ENCODE peak calls at places on chromosomes 16 and 17, in five cellular contexts. R, C, W, M and U are unnamed samples.

GRCh38 chr17:75516619-75517276 is 420 bp downstream of the TSEN54 start:
- DNase-seq in W (no peak), M (no peak), R (peak), C (no peak), U (peak)

GRCh38 chr16:72938426-72939164 is 109.3 kb downstream of the ZFHX3 start:
- DNase-seq in W (peak), R (peak), C (no peak), M (peak), U (peak)

GRCh38 chr16:87201052-87201451 is 116.1 kb downstream of the C16orf95 start:
- DNase-seq in W (no peak), C (no peak), R (no peak), M (peak), U (peak)

GRCh38 chr16:56643080-56643778 is 4.8 kb downstream of the MT1A start:
- DNase-seq in R (peak), C (peak), W (no peak), M (peak), U (peak)

GRCh38 chr17:47785538-47786123 is 36.0 kb downstream of the OSBPL7 start:
- DNase-seq in R (no peak), C (no peak), W (no peak), M (peak), U (peak)

GRCh38 chr16:74999208-74999682 is 421 bp downstream of the ZNRF1 start:
- DNase-seq in W (peak), M (no peak), C (no peak), R (no peak), U (peak)

GRCh38 chr17:65633988-65634387 is 72.5 kb upstream of the AXIN2 start:
- DNase-seq in M (no peak), C (no peak), W (no peak), R (no peak), U (peak)

GRCh38 chr17:38654411-38655398 is 20.1 kb downstream of the EPOP start:
- DNase-seq in R (no peak), W (no peak), C (no peak), M (no peak), U (no peak)

GRCh38 chr16:24930440-24930839 is 84.7 kb downstream of the SLC5A11 start:
- DNase-seq in W (no peak), M (no peak), R (no peak), C (no peak), U (no peak)

GRCh38 chr17:76772842-76773521 is 35.1 kb downstream of the MFSD11 start:
- DNase-seq in C (peak), W (no peak), M (peak), R (no peak), U (peak)

GRCh38 chr17:27540300-27541105 is 84.3 kb downstream of the KSR1 start:
- DNase-seq in R (peak), C (no peak), M (peak), W (peak), U (peak)

GRCh38 chr16:89922884-89923639 is at the start of gene TUBB3:
- DNase-seq in W (peak), R (no peak), M (peak), C (no peak), U (peak)

GRCh38 chr16:70736454-70737376 is 50.9 kb upstream of the MTSS2 start:
- DNase-seq in W (no peak), R (no peak), M (no peak), C (no peak), U (peak)

GRCh38 chr17:79515646-79516604 is 94.9 kb downstream of the RBFOX3 start:
- DNase-seq in M (no peak), R (no peak), C (no peak), W (no peak), U (peak)

GRCh38 chr16:89586853-89587252 is 11.3 kb downstream of the CPNE7 start:
- DNase-seq in C (no peak), W (no peak), M (peak), R (no peak), U (peak)